ENCODE peak calls at places on chromosomes 1 and 21, in seven cellular contexts. E is breast epithelium; H is psoas muscle; C is brain microvascular endothelial cell; A is right atrium auricular region; P is body of pancreas; Z is CD4-positive, CD25-positive, alpha-beta regulatory T cell. O is an unnamed sample.

GRCh38 chr1:97573560-97573959 is 347.3 kb downstream of the DPYD start:
- DNase-seq in E (no peak), H (no peak), C (no peak), A (no peak), P (no peak), Z (no peak), O (no peak)

GRCh38 chr1:200131551-200132125 is 104.1 kb downstream of the NR5A2 start:
- DNase-seq in E (no peak), H (no peak), C (peak), A (no peak), P (no peak), Z (no peak), O (no peak)

GRCh38 chr1:218823291-218823900 is 350.3 kb upstream of the LYPLAL1 start:
- DNase-seq in E (no peak), H (no peak), C (peak), A (no peak), P (no peak), Z (no peak), O (no peak)

GRCh38 chr1:2855206-2856075 is 53.9 kb upstream of the TTC34 start:
- DNase-seq in E (no peak), H (no peak), C (no peak), A (no peak), P (no peak), Z (no peak), O (no peak)

GRCh38 chr1:158035976-158036583 is 42.6 kb downstream of the KIRREL1 start:
- DNase-seq in E (no peak), H (no peak), C (peak), A (no peak), P (peak), Z (no peak), O (peak)

GRCh38 chr1:220528049-220528678 is at the start of gene MARK1:
- DNase-seq in E (peak), H (peak), C (no peak), A (peak), P (peak), Z (peak), O (peak)

GRCh38 chr1:208235356-208235982 is 8.7 kb downstream of the PLXNA2 start:
- DNase-seq in E (no peak), H (no peak), C (no peak), A (no peak), P (no peak), Z (no peak), O (no peak)

GRCh38 chr1:175508320-175509110 is 234.9 kb downstream of the TNR start:
- DNase-seq in E (no peak), H (no peak), C (no peak), A (no peak), P (no peak), Z (no peak), O (no peak)

GRCh38 chr21:20451051-20451450 is 547.2 kb upstream of the NCAM2 start:
- DNase-seq in E (no peak), H (no peak), C (no peak), A (no peak), P (no peak), Z (no peak), O (no peak)

GRCh38 chr21:20999567-21000169 is 1.5 kb downstream of the NCAM2 start:
- DNase-seq in E (no peak), H (no peak), C (peak), A (no peak), P (peak), Z (no peak), O (peak)

GRCh38 chr1:52641307-52641706 is 8.3 kb downstream of the SHISAL2A start:
- DNase-seq in E (no peak), H (no peak), C (no peak), A (no peak), P (no peak), Z (no peak), O (no peak)

GRCh38 chr1:23601104-23601967 is 42.0 kb upstream of the ID3 start:
- DNase-seq in E (no peak), H (no peak), C (no peak), A (no peak), P (no peak), Z (peak), O (no peak)

GRCh38 chr1:201503397-201504176 is 3.3 kb downstream of the CSRP1 start:
- DNase-seq in E (peak), H (no peak), C (peak), A (peak), P (peak), Z (no peak), O (peak)

GRCh38 chr1:180527270-180527669 is 24.9 kb upstream of the ACBD6 start:
- DNase-seq in E (no peak), H (no peak), C (peak), A (no peak), P (no peak), Z (no peak), O (no peak)

GRCh38 chr1:27339213-27339612 is 2.6 kb upstream of the SYTL1 start:
- DNase-seq in E (no peak), H (no peak), C (no peak), A (no peak), P (no peak), Z (no peak), O (peak)

GRCh38 chr1:27341525-27342252 is at the start of gene SYTL1:
- DNase-seq in E (peak), H (no peak), C (peak), A (no peak), P (peak), Z (peak), O (peak)

GRCh38 chr1:27336756-27337155 is 5.1 kb upstream of the SYTL1 start:
- DNase-seq in E (no peak), H (no peak), C (no peak), A (no peak), P (no peak), Z (no peak), O (no peak)

GRCh38 chr1:27335506-27336422 is 6.1 kb upstream of the SYTL1 start:
- DNase-seq in E (no peak), H (no peak), C (no peak), A (no peak), P (no peak), Z (no peak), O (no peak)

GRCh38 chr1:27338751-27339150 is 3.1 kb upstream of the SYTL1 start:
- DNase-seq in E (no peak), H (no peak), C (no peak), A (no peak), P (no peak), Z (no peak), O (no peak)
- H3K27ac ChIP-seq in E (no peak), H (no peak), C (no peak), A (no peak), P (no peak), Z (no peak), O (no peak)

DNA sequence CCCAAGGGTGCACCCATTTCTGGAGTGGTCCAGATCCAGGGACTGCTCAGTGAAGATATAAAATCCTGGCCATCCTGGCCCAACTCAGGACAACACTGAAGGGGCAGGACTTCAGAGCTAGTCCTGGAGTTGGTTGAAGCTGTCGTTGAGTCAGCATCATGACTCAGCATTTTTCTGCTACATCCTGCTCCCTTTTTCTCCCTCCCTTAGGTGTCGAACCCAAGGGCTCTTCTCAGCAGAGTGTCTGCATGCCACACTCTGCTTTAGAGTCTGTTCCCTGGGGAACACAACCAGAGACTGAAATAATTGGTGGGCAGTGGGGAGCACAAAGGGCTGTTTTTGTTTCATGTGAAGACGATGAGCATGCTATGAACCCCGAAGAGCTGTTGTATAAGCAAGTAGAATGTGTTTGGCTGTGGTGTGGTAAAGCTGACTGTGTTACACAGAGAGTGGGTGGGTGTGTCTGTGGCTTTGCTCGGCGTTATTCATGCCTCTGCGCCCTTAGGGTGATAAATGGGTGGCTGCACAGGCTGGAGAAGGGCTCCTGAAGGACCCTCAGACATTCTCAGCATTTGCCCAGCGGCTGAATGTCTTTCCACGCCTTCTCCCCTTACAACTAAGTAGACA is 167.2 kb downstream of the CYYR1 start:
- DNase-seq in E (no peak), H (no peak), C (peak), A (no peak), P (no peak), Z (no peak), O (peak)
- H3K4me3 ChIP-seq in E (no peak), H (no peak), C (peak), A (no peak), P (no peak), Z (no peak), O (no peak)

GRCh38 chr1:54299037-54299436 is 99.1 kb downstream of the MRPL37 start:
- DNase-seq in E (peak), H (no peak), C (no peak), A (no peak), P (no peak), Z (no peak), O (no peak)
- H3K27ac ChIP-seq in E (peak), H (no peak), C (no peak), A (no peak), P (no peak), Z (no peak), O (peak)

DNA sequence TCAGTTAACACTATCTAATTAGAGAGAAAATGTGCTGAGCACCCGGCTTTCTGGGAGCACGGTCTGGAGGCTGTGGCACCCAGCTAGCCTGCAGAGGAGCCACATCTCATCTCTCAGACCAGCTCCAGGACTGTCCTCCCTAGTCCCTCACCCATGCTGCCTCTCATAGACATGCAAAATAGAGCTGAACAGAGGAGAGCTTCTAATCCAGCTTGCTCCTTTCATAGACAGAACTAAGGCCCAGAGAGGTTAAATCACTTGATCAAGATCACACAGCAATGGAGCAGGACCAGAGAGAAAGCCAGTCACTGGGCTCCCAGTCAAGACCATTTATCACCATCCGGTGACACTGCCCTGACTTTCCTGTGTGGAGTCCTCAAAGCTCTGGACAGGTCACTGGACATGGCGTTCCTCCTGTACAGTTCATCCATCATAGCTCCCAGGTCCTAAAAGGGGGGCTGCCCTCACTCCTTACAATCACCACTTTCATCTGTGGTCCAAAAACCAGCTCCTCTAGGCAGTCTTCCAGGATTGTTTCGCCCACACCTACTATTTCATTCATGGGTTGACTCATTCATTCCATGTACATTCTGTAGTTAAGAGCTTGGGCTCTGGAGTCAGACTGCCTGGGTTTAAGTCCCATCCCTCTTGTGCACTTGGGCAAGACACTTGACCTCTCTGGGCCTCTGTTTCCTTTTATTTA is 8.8 kb upstream of the CAMK2N1 start:
- DNase-seq in E (no peak), H (no peak), C (peak), A (no peak), P (no peak), Z (no peak), O (no peak)
- H3K4me3 ChIP-seq in E (no peak), H (no peak), C (no peak), A (no peak), P (no peak), Z (no peak), O (no peak)

GRCh38 chr1:112359961-112360767 is 35.9 kb upstream of the CTTNBP2NL start:
- DNase-seq in E (peak), H (peak), C (peak), A (peak), P (peak), Z (no peak), O (peak)
- H3K27ac ChIP-seq in E (peak), H (peak), C (no peak), A (peak), P (peak), Z (no peak), O (no peak)

GRCh38 chr1:156493749-156494148 is 6.8 kb downstream of the MEF2D start:
- DNase-seq in E (no peak), H (no peak), C (no peak), A (no peak), P (no peak), Z (no peak), O (no peak)
- H3K4me3 ChIP-seq in E (no peak), H (peak), C (no peak), A (no peak), P (no peak), Z (peak), O (no peak)

GRCh38 chr1:107963601-107964396 is 1.2 kb downstream of the VAV3 start:
- DNase-seq in E (no peak), H (peak), C (peak), A (no peak), P (no peak), Z (peak), O (peak)
- H3K27ac ChIP-seq in E (peak), H (peak), C (no peak), A (peak), P (peak), Z (peak), O (no peak)

GRCh38 chr1:224431726-224432125 is 2.9 kb downstream of the WDR26 start:
- DNase-seq in E (no peak), H (no peak), C (no peak), A (no peak), P (no peak), Z (no peak), O (no peak)
- H3K4me3 ChIP-seq in E (peak), H (peak), C (peak), A (no peak), P (peak), Z (peak), O (no peak)

GRCh38 chr1:183273300-183273699 is 87.2 kb downstream of the LAMC2 start:
- DNase-seq in E (no peak), H (no peak), C (no peak), A (no peak), P (no peak), Z (no peak), O (no peak)
- H3K27ac ChIP-seq in E (peak), H (no peak), C (peak), A (peak), P (no peak), Z (no peak), O (no peak)